ENCODE peak calls at places on chromosomes 1 and 21, in seven cellular contexts. M is ovary; A is NCI-H510A treated with DMSO at 0.1 percent for 48 hours; J is iPS DF 19.7; C is effector memory CD4-positive, alpha-beta T cell; K is HuH-7.5; B is activated T-cell treated with anti-CD3 and anti-CD28 coated beads, Interleukin-2, amount 50 U/mL, for 4 hours. Y is an unnamed sample.
A peak's percentile ranks its signal among the peaks of the same experiment; 100 is the strongest.

GRCh38 chr1:220028496-220028895 is 17.8 kb downstream of the EPRS1 start:
- DNase-seq in M (no peak), A (no peak), J (no peak), C (no peak), K (no peak), B (no peak), Y (no peak)

GRCh38 chr1:151472852-151473731 is 13.8 kb upstream of the POGZ start:
- DNase-seq in M (peak; percentile 70), A (peak; percentile 80), J (no peak), C (peak; percentile 2), K (peak; percentile 57), B (peak; percentile 14), Y (peak; percentile 72)

GRCh38 chr1:167687919-167688519 is 33.8 kb upstream of the MPZL1 start:
- DNase-seq in M (peak; percentile 51), A (peak; percentile 82), J (peak; percentile 48), C (peak; percentile 67), K (peak; percentile 51), B (peak; percentile 82), Y (peak; percentile 93)

GRCh38 chr1:205481629-205482071 is 22.8 kb upstream of the CDK18 start:
- DNase-seq in M (no peak), A (no peak), J (no peak), C (no peak), K (no peak), B (no peak), Y (no peak)

GRCh38 chr1:115314111-115314510 is 23.9 kb downstream of the NGF start:
- DNase-seq in M (no peak), A (peak; percentile 22), J (no peak), C (no peak), K (no peak), B (no peak), Y (no peak)

GRCh38 chr1:14142397-14143095 is 442.6 kb downstream of the PRDM2 start:
- DNase-seq in M (no peak), A (peak; percentile 80), J (no peak), C (no peak), K (no peak), B (no peak), Y (no peak)

GRCh38 chr21:45523411-45524101 is 18.7 kb downstream of the SLC19A1 start:
- DNase-seq in M (peak; percentile 36), A (no peak), J (no peak), C (no peak), K (no peak), B (no peak), Y (no peak)

GRCh38 chr1:198169704-198170103 is 12.9 kb downstream of the NEK7 start:
- DNase-seq in M (no peak), A (no peak), J (no peak), C (no peak), K (no peak), B (no peak), Y (no peak)

GRCh38 chr1:119367332-119368124 is 1.1 kb upstream of the HAO2 start:
- DNase-seq in M (no peak), A (peak; percentile 28), J (no peak), C (no peak), K (no peak), B (no peak), Y (no peak)

GRCh38 chr1:110787328-110788071 is 85.4 kb upstream of the CD53 start:
- DNase-seq in M (no peak), A (no peak), J (no peak), C (peak; percentile 47), K (no peak), B (no peak), Y (no peak)

GRCh38 chr1:225156254-225156653 is 226.8 kb downstream of the DNAH14 start:
- DNase-seq in M (no peak), A (no peak), J (no peak), C (no peak), K (no peak), B (no peak), Y (no peak)

GRCh38 chr1:167412920-167413319 is 105.4 kb downstream of the CD247 start:
- DNase-seq in M (no peak), A (no peak), J (no peak), C (no peak), K (no peak), B (no peak), Y (peak; percentile 34)

GRCh38 chr1:244224487-244225430 is 173.7 kb downstream of the ZBTB18 start:
- DNase-seq in M (no peak), A (no peak), J (no peak), C (no peak), K (no peak), B (no peak), Y (peak; percentile 33)

GRCh38 chr1:19342077-19342775 is 30.1 kb downstream of the SLC66A1 start:
- DNase-seq in M (no peak), A (no peak), J (no peak), C (no peak), K (no peak), B (no peak), Y (peak; percentile 57)

GRCh38 chr1:92987462-92987861 is 26.2 kb upstream of the DIPK1A start:
- DNase-seq in M (no peak), A (no peak), J (no peak), C (no peak), K (no peak), B (no peak), Y (no peak)

GRCh38 chr21:39707316-39707715 is 37.7 kb upstream of the IGSF5 start:
- DNase-seq in M (no peak), A (no peak), J (peak; percentile 40), C (no peak), K (no peak), B (no peak), Y (no peak)

GRCh38 chr1:161044535-161044907 is 1.3 kb downstream of the USF1 start:
- DNase-seq in M (no peak), A (no peak), J (no peak), C (no peak), K (no peak), B (no peak), Y (no peak)

GRCh38 chr1:31987231-31987630 is 26.4 kb upstream of the KHDRBS1 start:
- DNase-seq in M (no peak), A (no peak), J (no peak), C (no peak), K (no peak), B (no peak), Y (no peak)

Y was measured in testis.